ENCODE peak calls at places on chromosomes 4 and X, in six cellular contexts. I is T-cell, F is Calu3, T is H54, R is SIG-M5, P is ascending aorta. V is an unnamed sample.

GRCh38 chrX:66728818-66729271 is 90.0 kb upstream of the EDA2R start:
- DNase-seq in F (peak; percentile 23), P (peak; percentile 68), T (peak; percentile 1), R (no peak), I (peak; percentile 34), V (no peak)

GRCh38 chrX:112761239-112762207 is 79.1 kb downstream of the AMOT start:
- DNase-seq in I (no peak), T (no peak), R (no peak), F (no peak), P (no peak), V (no peak)

GRCh38 chr4:2069161-2069971 is 10.2 kb downstream of the NAT8L start:
- DNase-seq in I (no peak), R (no peak), T (no peak), P (no peak), F (no peak), V (no peak)

GRCh38 chrX:135977611-135978010 is 3.8 kb upstream of the MMGT1 start:
- DNase-seq in R (no peak), I (no peak), T (peak; percentile 15), P (no peak), F (no peak), V (no peak)

GRCh38 chrX:67779099-67779498 is 235.3 kb downstream of the AR start:
- DNase-seq in F (no peak), P (no peak), R (no peak), I (no peak), T (no peak), V (no peak)

GRCh38 chr4:101192244-101192643 is 155.1 kb downstream of the PPP3CA start:
- DNase-seq in T (no peak), R (no peak), I (no peak), P (no peak), F (no peak), V (no peak)

GRCh38 chrX:38175140-38175539 is 45.5 kb downstream of the SRPX start:
- DNase-seq in I (no peak), P (no peak), R (no peak), T (no peak), F (peak; percentile 56), V (peak; percentile 8)

GRCh38 chrX:72271091-72271490 is 6.0 kb downstream of the RPS4X start:
- DNase-seq in F (no peak), I (no peak), P (no peak), T (no peak), R (no peak), V (no peak)

GRCh38 chrX:13990126-13990525 is 39.6 kb downstream of the GEMIN8 start:
- DNase-seq in R (no peak), F (no peak), T (no peak), P (no peak), I (no peak), V (no peak)

GRCh38 chr4:146255874-146256273 is 41.5 kb downstream of the REELD1 start:
- DNase-seq in R (no peak), F (no peak), T (no peak), P (no peak), I (no peak), V (no peak)

GRCh38 chr4:140653718-140654515 is 85.2 kb upstream of the UCP1 start:
- DNase-seq in T (no peak), R (no peak), I (no peak), P (no peak), F (no peak), V (no peak)